ENCODE peak calls at places on chromosomes 7 and 10, in four cellular contexts. One of them, this sample, is unnamed.

GRCh38 chr7:96225251-96225650 is 96.6 kb downstream of the SLC25A13 start:
- DNase-seq in ELR: no peak
- DNase-seq in GM12865: no peak
- DNase-seq in Daoy: no peak
- DNase-seq in this sample: no peak

GRCh38 chr10:35517431-35518181 is 87.5 kb upstream of the GJD4 start:
- DNase-seq in ELR: peak; percentile 39
- DNase-seq in GM12865: no peak
- DNase-seq in Daoy: no peak
- DNase-seq in this sample: no peak

GRCh38 chr10:129873351-129873750 is 90.7 kb downstream of the EBF3 start:
- DNase-seq in ELR: no peak
- DNase-seq in GM12865: no peak
- DNase-seq in Daoy: no peak
- DNase-seq in this sample: no peak

GRCh38 chr7:91264924-91265681 is 870 bp downstream of the FZD1 start:
- DNase-seq in ELR: peak; percentile 74
- DNase-seq in GM12865: peak; percentile 85
- DNase-seq in Daoy: peak; percentile 79
- DNase-seq in this sample: peak; percentile 20

GRCh38 chr10:80199828-80200227 is 5.5 kb downstream of the ANXA11 start:
- DNase-seq in ELR: peak; percentile 65
- DNase-seq in GM12865: no peak
- DNase-seq in Daoy: no peak
- DNase-seq in this sample: no peak

GRCh38 chr7:18123508-18124239 is 96.0 kb upstream of the PRPS1L1 start:
- DNase-seq in ELR: peak; percentile 30
- DNase-seq in GM12865: no peak
- DNase-seq in Daoy: peak; percentile 25
- DNase-seq in this sample: no peak

GRCh38 chr7:28104811-28105210 is 75.8 kb downstream of the JAZF1 start:
- DNase-seq in ELR: no peak
- DNase-seq in GM12865: no peak
- DNase-seq in Daoy: no peak
- DNase-seq in this sample: no peak

GRCh38 chr7:54933610-54934009 is 85.2 kb upstream of the EGFR start:
- DNase-seq in ELR: no peak
- DNase-seq in GM12865: no peak
- DNase-seq in Daoy: no peak
- DNase-seq in this sample: no peak

GRCh38 chr7:1978656-1979590 is 253.8 kb downstream of the MAD1L1 start:
- DNase-seq in ELR: no peak
- DNase-seq in GM12865: no peak
- DNase-seq in Daoy: no peak
- DNase-seq in this sample: no peak

GRCh38 chr10:74585231-74586087 is 240.9 kb upstream of the KAT6B start:
- DNase-seq in ELR: no peak
- DNase-seq in GM12865: peak; percentile 91
- DNase-seq in Daoy: peak; percentile 4
- DNase-seq in this sample: no peak

GRCh38 chr10:4916086-4916716 is 47.0 kb upstream of the AKR1C1 start:
- DNase-seq in ELR: no peak
- DNase-seq in GM12865: no peak
- DNase-seq in Daoy: no peak
- DNase-seq in this sample: no peak

GRCh38 chr10:17232276-17232987 is 4.4 kb downstream of the VIM start:
- DNase-seq in ELR: peak; percentile 67
- DNase-seq in GM12865: peak; percentile 70
- DNase-seq in Daoy: no peak
- DNase-seq in this sample: no peak

GRCh38 chr7:133265821-133266220 is 12.9 kb downstream of the EXOC4 start:
- DNase-seq in ELR: peak; percentile 8
- DNase-seq in GM12865: no peak
- DNase-seq in Daoy: no peak
- DNase-seq in this sample: no peak

GRCh38 chr10:10758306-10758705 is 259.4 kb upstream of the CELF2 start:
- DNase-seq in ELR: no peak
- DNase-seq in GM12865: no peak
- DNase-seq in Daoy: peak; percentile 6
- DNase-seq in this sample: no peak

GRCh38 chr10:34723746-34724145 is 91.3 kb downstream of the PARD3 start:
- DNase-seq in ELR: peak; percentile 67
- DNase-seq in GM12865: peak; percentile 30
- DNase-seq in Daoy: peak; percentile 44
- DNase-seq in this sample: no peak

GRCh38 chr10:87589653-87590052 is 70.0 kb upstream of the PAPSS2 start:
- DNase-seq in ELR: peak; percentile 49
- DNase-seq in GM12865: no peak
- DNase-seq in Daoy: no peak
- DNase-seq in this sample: no peak

GRCh38 chr10:73887038-73888015 is 13.0 kb upstream of the CAMK2G start:
- DNase-seq in ELR: peak; percentile 96
- DNase-seq in GM12865: no peak
- DNase-seq in Daoy: peak; percentile 95
- DNase-seq in this sample: no peak